ENCODE peak calls at places on chromosomes 3 and 15, in five cellular contexts. One of them, this sample, is unnamed.

GRCh38 chr3:11096266-11097135 is 57.8 kb upstream of the HRH1 start:
- DNase-seq in A549: peak; percentile 73
- DNase-seq in HepG2: no peak
- DNase-seq in HCT116: peak; percentile 74
- DNase-seq in K562: peak; percentile 68
- DNase-seq in this sample: peak; percentile 91

GRCh38 chr3:131277836-131278497 is 103.6 kb upstream of the NUDT16 start:
- DNase-seq in A549: no peak
- DNase-seq in HepG2: no peak
- DNase-seq in HCT116: no peak
- DNase-seq in K562: no peak
- DNase-seq in this sample: no peak

GRCh38 chr3:19947549-19948071 is 713 bp downstream of the RAB5A start:
- DNase-seq in A549: peak; percentile 62
- DNase-seq in HepG2: peak; percentile 42
- DNase-seq in HCT116: peak; percentile 18
- DNase-seq in K562: peak; percentile 78
- DNase-seq in this sample: peak; percentile 41

GRCh38 chr3:36206936-36207620 is 173.2 kb upstream of the STAC start:
- DNase-seq in A549: no peak
- DNase-seq in HepG2: no peak
- DNase-seq in HCT116: no peak
- DNase-seq in K562: no peak
- DNase-seq in this sample: no peak

GRCh38 chr3:9884555-9885165 is 4.6 kb upstream of the CIDEC start:
- DNase-seq in A549: peak; percentile 93
- DNase-seq in HepG2: peak; percentile 29
- DNase-seq in HCT116: peak; percentile 89
- DNase-seq in K562: peak; percentile 86
- DNase-seq in this sample: peak; percentile 84

GRCh38 chr15:49137861-49138260 is 17.5 kb downstream of the COPS2 start:
- DNase-seq in A549: no peak
- DNase-seq in HepG2: no peak
- DNase-seq in HCT116: no peak
- DNase-seq in K562: no peak
- DNase-seq in this sample: peak; percentile 61

GRCh38 chr3:31516757-31517156 is 16.0 kb upstream of the STT3B start:
- DNase-seq in A549: no peak
- DNase-seq in HepG2: no peak
- DNase-seq in HCT116: no peak
- DNase-seq in K562: no peak
- DNase-seq in this sample: no peak

GRCh38 chr3:46191730-46192129 is 16.4 kb downstream of the CCR1 start:
- DNase-seq in A549: no peak
- DNase-seq in HepG2: no peak
- DNase-seq in HCT116: no peak
- DNase-seq in K562: no peak
- DNase-seq in this sample: no peak

GRCh38 chr15:53472210-53472609 is 287.3 kb downstream of the WDR72 start:
- DNase-seq in A549: no peak
- DNase-seq in HepG2: no peak
- DNase-seq in HCT116: no peak
- DNase-seq in K562: no peak
- DNase-seq in this sample: no peak

GRCh38 chr3:171788546-171789351 is 21.5 kb downstream of the PLD1 start:
- DNase-seq in A549: no peak
- DNase-seq in HepG2: peak; percentile 63
- DNase-seq in HCT116: no peak
- DNase-seq in K562: peak; percentile 46
- DNase-seq in this sample: peak; percentile 94

GRCh38 chr15:66722757-66723540 is 20.9 kb downstream of the SMAD6 start:
- DNase-seq in A549: no peak
- DNase-seq in HepG2: no peak
- DNase-seq in HCT116: no peak
- DNase-seq in K562: no peak
- DNase-seq in this sample: no peak

GRCh38 chr15:89401636-89402252 is 67.1 kb upstream of the POLG start:
- DNase-seq in A549: peak; percentile 53
- DNase-seq in HepG2: no peak
- DNase-seq in HCT116: no peak
- DNase-seq in K562: peak; percentile 15
- DNase-seq in this sample: peak; percentile 85

GRCh38 chr15:76340198-76340801 is 3.7 kb downstream of the ISL2 start:
- DNase-seq in A549: no peak
- DNase-seq in HepG2: no peak
- DNase-seq in HCT116: no peak
- DNase-seq in K562: no peak
- DNase-seq in this sample: no peak

GRCh38 chr15:96330450-96331140 is at the start of gene NR2F2:
- DNase-seq in A549: peak; percentile 98
- DNase-seq in HepG2: peak; percentile 95
- DNase-seq in HCT116: peak; percentile 94
- DNase-seq in K562: peak; percentile 99
- DNase-seq in this sample: peak; percentile 99

GRCh38 chr15:73575636-73576247 is 57.4 kb downstream of the NPTN start:
- DNase-seq in A549: no peak
- DNase-seq in HepG2: no peak
- DNase-seq in HCT116: no peak
- DNase-seq in K562: no peak
- DNase-seq in this sample: peak; percentile 58

GRCh38 chr15:29003446-29004233 is 117.9 kb downstream of the APBA2 start:
- DNase-seq in A549: no peak
- DNase-seq in HepG2: no peak
- DNase-seq in HCT116: no peak
- DNase-seq in K562: no peak
- DNase-seq in this sample: peak; percentile 16

GRCh38 chr15:40466426-40467259 is 4.1 kb upstream of the CHST14 start:
- DNase-seq in A549: no peak
- DNase-seq in HepG2: no peak
- DNase-seq in HCT116: no peak
- DNase-seq in K562: peak; percentile 55
- DNase-seq in this sample: no peak

GRCh38 chr3:5016218-5017161 is 37.3 kb downstream of the BHLHE40 start:
- DNase-seq in A549: peak; percentile 95
- DNase-seq in HepG2: peak; percentile 86
- DNase-seq in HCT116: peak; percentile 72
- DNase-seq in K562: peak; percentile 94
- DNase-seq in this sample: peak; percentile 80
- TF ChIP-seq RAD21 in A549: no peak
- TF ChIP-seq RAD21 in HepG2: no peak
- TF ChIP-seq RAD21 in HCT116: no peak
- TF ChIP-seq RAD21 in K562: peak; percentile 25
- TF ChIP-seq RAD21 in this sample: no peak

GRCh38 chr15:74633781-74634180 is 18.1 kb downstream of the CLK3 start:
- DNase-seq in A549: no peak
- DNase-seq in HepG2: no peak
- DNase-seq in HCT116: no peak
- DNase-seq in K562: no peak
- DNase-seq in this sample: no peak
- TF ChIP-seq RAD21 in A549: no peak
- TF ChIP-seq RAD21 in HepG2: no peak
- TF ChIP-seq RAD21 in HCT116: no peak
- TF ChIP-seq RAD21 in K562: no peak
- TF ChIP-seq RAD21 in this sample: no peak

GRCh38 chr3:117439812-117440211 is 730.2 kb downstream of the TUSC7 start:
- DNase-seq in A549: peak; percentile 24
- DNase-seq in HepG2: peak; percentile 13
- DNase-seq in HCT116: no peak
- DNase-seq in K562: no peak
- DNase-seq in this sample: peak; percentile 45
- TF ChIP-seq RAD21 in A549: peak; percentile 37
- TF ChIP-seq RAD21 in HepG2: no peak
- TF ChIP-seq RAD21 in HCT116: peak; percentile 20
- TF ChIP-seq RAD21 in K562: no peak
- TF ChIP-seq RAD21 in this sample: peak; percentile 47

GRCh38 chr3:12890610-12891390 is 49.4 kb upstream of the RPL32 start:
- DNase-seq in A549: no peak
- DNase-seq in HepG2: no peak
- DNase-seq in HCT116: no peak
- DNase-seq in K562: peak; percentile 56
- DNase-seq in this sample: no peak

GRCh38 chr3:12893247-12893646 is 51.9 kb upstream of the RPL32 start:
- DNase-seq in A549: no peak
- DNase-seq in HepG2: no peak
- DNase-seq in HCT116: no peak
- DNase-seq in K562: no peak
- DNase-seq in this sample: no peak

GRCh38 chr3:12892840-12893189 is 51.5 kb upstream of the RPL32 start:
- DNase-seq in A549: no peak
- DNase-seq in HepG2: no peak
- DNase-seq in HCT116: no peak
- DNase-seq in K562: no peak
- DNase-seq in this sample: no peak

GRCh38 chr3:12891985-12892839 is 50.8 kb upstream of the RPL32 start:
- DNase-seq in A549: peak; percentile 55
- DNase-seq in HepG2: peak; percentile 51
- DNase-seq in HCT116: peak; percentile 39
- DNase-seq in K562: peak; percentile 81
- DNase-seq in this sample: peak; percentile 66

GRCh38 chr3:12891391-12891984 is 50.1 kb upstream of the RPL32 start:
- DNase-seq in A549: no peak
- DNase-seq in HepG2: no peak
- DNase-seq in HCT116: no peak
- DNase-seq in K562: no peak
- DNase-seq in this sample: no peak
- TF ChIP-seq RAD21 in A549: no peak
- TF ChIP-seq RAD21 in HepG2: no peak
- TF ChIP-seq RAD21 in HCT116: no peak
- TF ChIP-seq RAD21 in K562: no peak
- TF ChIP-seq RAD21 in this sample: no peak

GRCh38 chr3:56854856-56855620 is 53.3 kb upstream of the ARHGEF3 start:
- DNase-seq in A549: no peak
- DNase-seq in HepG2: no peak
- DNase-seq in HCT116: no peak
- DNase-seq in K562: no peak
- DNase-seq in this sample: no peak

GRCh38 chr3:56851966-56852884 is 50.5 kb upstream of the ARHGEF3 start:
- DNase-seq in A549: no peak
- DNase-seq in HepG2: no peak
- DNase-seq in HCT116: no peak
- DNase-seq in K562: no peak
- DNase-seq in this sample: no peak

GRCh38 chr3:56858331-56858730 is 56.6 kb upstream of the ARHGEF3 start:
- DNase-seq in A549: no peak
- DNase-seq in HepG2: peak; percentile 25
- DNase-seq in HCT116: no peak
- DNase-seq in K562: no peak
- DNase-seq in this sample: no peak

GRCh38 chr3:56856686-56857577 is 55.2 kb upstream of the ARHGEF3 start:
- DNase-seq in A549: peak; percentile 5
- DNase-seq in HepG2: no peak
- DNase-seq in HCT116: no peak
- DNase-seq in K562: no peak
- DNase-seq in this sample: no peak

GRCh38 chr3:56855856-56856538 is 54.2 kb upstream of the ARHGEF3 start:
- DNase-seq in A549: peak; percentile 33
- DNase-seq in HepG2: peak; percentile 37
- DNase-seq in HCT116: no peak
- DNase-seq in K562: peak; percentile 32
- DNase-seq in this sample: no peak
- TF ChIP-seq RAD21 in A549: no peak
- TF ChIP-seq RAD21 in HepG2: peak; percentile 66
- TF ChIP-seq RAD21 in HCT116: peak; percentile 72
- TF ChIP-seq RAD21 in K562: peak; percentile 29
- TF ChIP-seq RAD21 in this sample: peak; percentile 32

GRCh38 chr15:94032571-94032970 is 198.8 kb upstream of the MCTP2 start:
- DNase-seq in A549: no peak
- DNase-seq in HepG2: no peak
- DNase-seq in HCT116: no peak
- DNase-seq in K562: no peak
- DNase-seq in this sample: no peak
- TF ChIP-seq RAD21 in A549: no peak
- TF ChIP-seq RAD21 in HepG2: no peak
- TF ChIP-seq RAD21 in HCT116: no peak
- TF ChIP-seq RAD21 in K562: no peak
- TF ChIP-seq RAD21 in this sample: no peak

GRCh38 chr15:35545825-35546580 is at the start of gene DPH6:
- DNase-seq in A549: peak; percentile 82
- DNase-seq in HepG2: peak; percentile 67
- DNase-seq in HCT116: peak; percentile 54
- DNase-seq in K562: peak; percentile 90
- DNase-seq in this sample: peak; percentile 79

GRCh38 chr15:35547775-35548364 is 1.9 kb upstream of the DPH6 start:
- DNase-seq in A549: no peak
- DNase-seq in HepG2: no peak
- DNase-seq in HCT116: no peak
- DNase-seq in K562: peak; percentile 92
- DNase-seq in this sample: no peak

GRCh38 chr15:35546581-35547381 is 816 bp upstream of the DPH6 start:
- DNase-seq in A549: no peak
- DNase-seq in HepG2: no peak
- DNase-seq in HCT116: no peak
- DNase-seq in K562: peak; percentile 60
- DNase-seq in this sample: no peak

GRCh38 chr15:35548435-35548834 is 2.5 kb upstream of the DPH6 start:
- DNase-seq in A549: no peak
- DNase-seq in HepG2: no peak
- DNase-seq in HCT116: no peak
- DNase-seq in K562: peak; percentile 57
- DNase-seq in this sample: no peak

GRCh38 chr15:35545316-35545824 is 595 bp downstream of the DPH6 start:
- DNase-seq in A549: peak; percentile 55
- DNase-seq in HepG2: peak; percentile 6
- DNase-seq in HCT116: peak; percentile 21
- DNase-seq in K562: peak; percentile 77
- DNase-seq in this sample: peak; percentile 60
- TF ChIP-seq RAD21 in A549: no peak
- TF ChIP-seq RAD21 in HepG2: no peak
- TF ChIP-seq RAD21 in HCT116: no peak
- TF ChIP-seq RAD21 in K562: no peak
- TF ChIP-seq RAD21 in this sample: no peak

GRCh38 chr3:136311256-136311655 is 61.1 kb downstream of the PCCB start:
- DNase-seq in A549: no peak
- DNase-seq in HepG2: no peak
- DNase-seq in HCT116: no peak
- DNase-seq in K562: no peak
- DNase-seq in this sample: no peak

DNA sequence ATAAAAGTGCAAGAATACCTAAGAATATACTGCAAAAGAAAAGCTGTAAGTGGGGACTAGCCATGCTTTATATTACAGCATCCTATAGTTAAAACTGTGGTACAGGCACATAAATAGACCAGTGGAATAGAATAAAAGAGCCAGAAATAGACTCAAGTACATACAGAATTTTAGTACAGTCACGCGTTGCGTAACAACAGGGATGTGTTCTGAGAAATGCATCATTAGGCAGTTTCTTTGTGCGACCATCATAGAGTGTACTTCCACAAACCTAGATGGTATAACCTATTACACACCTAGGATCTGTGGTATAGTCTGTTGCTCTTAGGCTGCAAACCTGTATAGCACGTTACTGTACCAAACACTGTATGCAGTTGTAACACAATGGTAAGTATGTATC is 61.8 kb downstream of the PCCB start:
- DNase-seq in A549: no peak
- DNase-seq in HepG2: no peak
- DNase-seq in HCT116: no peak
- DNase-seq in K562: no peak
- DNase-seq in this sample: peak; percentile 21
- TF ChIP-seq RAD21 in A549: no peak
- TF ChIP-seq RAD21 in HepG2: no peak
- TF ChIP-seq RAD21 in HCT116: no peak
- TF ChIP-seq RAD21 in K562: no peak
- TF ChIP-seq RAD21 in this sample: no peak

GRCh38 chr15:33182278-33182905 is 12.1 kb downstream of the FMN1 start:
- DNase-seq in A549: no peak
- DNase-seq in HepG2: no peak
- DNase-seq in HCT116: no peak
- DNase-seq in K562: no peak
- DNase-seq in this sample: no peak
- TF ChIP-seq RAD21 in A549: no peak
- TF ChIP-seq RAD21 in HepG2: no peak
- TF ChIP-seq RAD21 in HCT116: no peak
- TF ChIP-seq RAD21 in K562: no peak
- TF ChIP-seq RAD21 in this sample: no peak

This sample was measured in IMR-90.